ENCODE peak calls at places on chromosomes 6 and 20, in ten cellular contexts. One of them, this sample, is unnamed.

GRCh38 chr6:159004592-159004991 is 4.6 kb upstream of the RSPH3 start:
- DNase-seq in NB4: no peak
- DNase-seq in endothelial cell of umbilical vein: no peak
- DNase-seq in dorsolateral prefrontal cortex: no peak
- DNase-seq in fibroblast of lung: no peak
- DNase-seq in adrenal gland: no peak
- DNase-seq in cardiac muscle cell: no peak
- DNase-seq in upper lobe of left lung: no peak
- DNase-seq in Peyer's patch: no peak
- DNase-seq in choroid plexus epithelial cell: no peak
- DNase-seq in this sample: no peak

GRCh38 chr6:155968921-155969320 is 513.3 kb upstream of the NOX3 start:
- DNase-seq in NB4: no peak
- DNase-seq in endothelial cell of umbilical vein: no peak
- DNase-seq in dorsolateral prefrontal cortex: no peak
- DNase-seq in fibroblast of lung: no peak
- DNase-seq in adrenal gland: no peak
- DNase-seq in cardiac muscle cell: no peak
- DNase-seq in upper lobe of left lung: no peak
- DNase-seq in Peyer's patch: no peak
- DNase-seq in choroid plexus epithelial cell: no peak
- DNase-seq in this sample: no peak

GRCh38 chr6:34709386-34709785 is 12.8 kb upstream of the ILRUN start:
- DNase-seq in NB4: no peak
- DNase-seq in endothelial cell of umbilical vein: peak
- DNase-seq in dorsolateral prefrontal cortex: peak
- DNase-seq in fibroblast of lung: peak
- DNase-seq in adrenal gland: peak
- DNase-seq in cardiac muscle cell: peak
- DNase-seq in upper lobe of left lung: peak
- DNase-seq in Peyer's patch: no peak
- DNase-seq in choroid plexus epithelial cell: peak
- DNase-seq in this sample: peak

GRCh38 chr20:48782901-48783308 is 44.9 kb downstream of the PREX1 start:
- DNase-seq in NB4: no peak
- DNase-seq in endothelial cell of umbilical vein: no peak
- DNase-seq in dorsolateral prefrontal cortex: no peak
- DNase-seq in fibroblast of lung: no peak
- DNase-seq in adrenal gland: no peak
- DNase-seq in cardiac muscle cell: no peak
- DNase-seq in upper lobe of left lung: no peak
- DNase-seq in Peyer's patch: no peak
- DNase-seq in choroid plexus epithelial cell: no peak
- DNase-seq in this sample: no peak

GRCh38 chr20:50645253-50646068 is 45.9 kb downstream of the RIPOR3 start:
- DNase-seq in NB4: peak
- DNase-seq in endothelial cell of umbilical vein: peak
- DNase-seq in dorsolateral prefrontal cortex: no peak
- DNase-seq in fibroblast of lung: peak
- DNase-seq in adrenal gland: peak
- DNase-seq in cardiac muscle cell: peak
- DNase-seq in upper lobe of left lung: peak
- DNase-seq in Peyer's patch: peak
- DNase-seq in choroid plexus epithelial cell: peak
- DNase-seq in this sample: peak

GRCh38 chr6:36949636-36950035 is 4.9 kb upstream of the PI16 start:
- DNase-seq in NB4: no peak
- DNase-seq in endothelial cell of umbilical vein: peak
- DNase-seq in dorsolateral prefrontal cortex: no peak
- DNase-seq in fibroblast of lung: peak
- DNase-seq in adrenal gland: no peak
- DNase-seq in cardiac muscle cell: no peak
- DNase-seq in upper lobe of left lung: no peak
- DNase-seq in Peyer's patch: no peak
- DNase-seq in choroid plexus epithelial cell: peak
- DNase-seq in this sample: no peak

GRCh38 chr20:51623255-51623654 is 80.7 kb upstream of the NFATC2 start:
- DNase-seq in NB4: no peak
- DNase-seq in endothelial cell of umbilical vein: no peak
- DNase-seq in dorsolateral prefrontal cortex: no peak
- DNase-seq in fibroblast of lung: no peak
- DNase-seq in adrenal gland: no peak
- DNase-seq in cardiac muscle cell: no peak
- DNase-seq in upper lobe of left lung: no peak
- DNase-seq in Peyer's patch: no peak
- DNase-seq in choroid plexus epithelial cell: no peak
- DNase-seq in this sample: no peak

GRCh38 chr20:555933-556332 is 12.3 kb upstream of the CSNK2A1 start:
- DNase-seq in NB4: no peak
- DNase-seq in endothelial cell of umbilical vein: no peak
- DNase-seq in dorsolateral prefrontal cortex: no peak
- DNase-seq in fibroblast of lung: peak
- DNase-seq in adrenal gland: peak
- DNase-seq in cardiac muscle cell: peak
- DNase-seq in upper lobe of left lung: no peak
- DNase-seq in Peyer's patch: no peak
- DNase-seq in choroid plexus epithelial cell: peak
- DNase-seq in this sample: no peak

GRCh38 chr6:121612916-121613315 is 177.5 kb downstream of the GJA1 start:
- DNase-seq in NB4: no peak
- DNase-seq in endothelial cell of umbilical vein: no peak
- DNase-seq in dorsolateral prefrontal cortex: no peak
- DNase-seq in fibroblast of lung: no peak
- DNase-seq in adrenal gland: no peak
- DNase-seq in cardiac muscle cell: no peak
- DNase-seq in upper lobe of left lung: no peak
- DNase-seq in Peyer's patch: no peak
- DNase-seq in choroid plexus epithelial cell: peak
- DNase-seq in this sample: peak

GRCh38 chr6:42426191-42426590 is 25.5 kb downstream of the TRERF1 start:
- DNase-seq in NB4: no peak
- DNase-seq in endothelial cell of umbilical vein: no peak
- DNase-seq in dorsolateral prefrontal cortex: no peak
- DNase-seq in fibroblast of lung: no peak
- DNase-seq in adrenal gland: no peak
- DNase-seq in cardiac muscle cell: no peak
- DNase-seq in upper lobe of left lung: no peak
- DNase-seq in Peyer's patch: no peak
- DNase-seq in choroid plexus epithelial cell: no peak
- DNase-seq in this sample: no peak

GRCh38 chr6:44312901-44313788 is at the start of gene AARS2:
- DNase-seq in NB4: peak
- DNase-seq in endothelial cell of umbilical vein: peak
- DNase-seq in dorsolateral prefrontal cortex: peak
- DNase-seq in fibroblast of lung: peak
- DNase-seq in adrenal gland: peak
- DNase-seq in cardiac muscle cell: peak
- DNase-seq in upper lobe of left lung: peak
- DNase-seq in Peyer's patch: peak
- DNase-seq in choroid plexus epithelial cell: peak
- DNase-seq in this sample: peak

DNA sequence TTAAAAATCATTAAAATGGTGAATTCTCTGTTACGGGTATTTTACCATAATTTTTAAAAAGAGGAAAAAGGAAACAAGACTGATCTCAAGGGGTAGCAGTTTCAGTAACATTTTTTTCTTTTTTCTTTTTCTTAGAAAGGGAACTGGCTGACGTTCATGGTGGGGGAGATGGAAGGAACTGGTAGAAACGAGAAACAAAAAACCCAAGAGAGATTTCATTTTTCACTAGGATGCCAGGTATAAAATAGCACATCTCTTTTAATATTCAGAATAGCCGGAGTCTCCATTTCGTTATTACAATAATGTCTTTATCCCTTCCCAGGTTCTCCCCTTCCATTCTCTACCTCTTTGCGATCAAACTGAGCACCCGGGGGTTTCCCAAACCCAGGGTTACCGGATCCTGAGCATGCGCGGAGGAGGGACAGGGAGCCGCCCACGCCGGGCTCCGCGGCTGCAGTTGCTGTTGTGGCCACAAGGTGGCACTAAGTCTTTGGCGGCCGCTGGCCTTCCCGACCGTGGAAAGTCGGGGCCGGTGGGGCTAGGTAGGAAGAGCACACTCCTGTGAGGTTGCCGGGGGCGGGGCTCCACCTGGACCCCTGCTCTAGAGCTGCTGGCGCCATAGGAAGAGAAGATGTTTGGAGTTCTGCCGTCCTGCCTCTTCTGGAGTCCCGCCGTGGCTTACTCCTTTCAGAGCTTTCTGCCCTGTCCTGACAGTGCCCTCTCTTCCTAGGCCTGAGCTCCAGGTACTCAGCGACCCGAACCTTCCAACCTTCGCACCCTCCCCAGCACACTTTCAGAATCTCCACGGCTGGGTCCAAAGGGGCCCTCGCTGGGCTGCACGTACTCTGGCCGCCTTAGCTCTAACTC is 146.8 kb downstream of the SH3BGRL2 start:
- DNase-seq in NB4: peak
- DNase-seq in endothelial cell of umbilical vein: peak
- DNase-seq in dorsolateral prefrontal cortex: peak
- DNase-seq in fibroblast of lung: peak
- DNase-seq in adrenal gland: peak
- DNase-seq in cardiac muscle cell: peak
- DNase-seq in upper lobe of left lung: peak
- DNase-seq in Peyer's patch: peak
- DNase-seq in choroid plexus epithelial cell: peak
- DNase-seq in this sample: peak
- H3K4me3 ChIP-seq in NB4: peak
- H3K4me3 ChIP-seq in endothelial cell of umbilical vein: peak
- H3K4me3 ChIP-seq in dorsolateral prefrontal cortex: peak
- H3K4me3 ChIP-seq in fibroblast of lung: peak
- H3K4me3 ChIP-seq in adrenal gland: peak
- H3K4me3 ChIP-seq in cardiac muscle cell: no peak
- H3K4me3 ChIP-seq in upper lobe of left lung: no peak
- H3K4me3 ChIP-seq in Peyer's patch: peak
- H3K4me3 ChIP-seq in choroid plexus epithelial cell: peak
- H3K4me3 ChIP-seq in this sample: peak

DNA sequence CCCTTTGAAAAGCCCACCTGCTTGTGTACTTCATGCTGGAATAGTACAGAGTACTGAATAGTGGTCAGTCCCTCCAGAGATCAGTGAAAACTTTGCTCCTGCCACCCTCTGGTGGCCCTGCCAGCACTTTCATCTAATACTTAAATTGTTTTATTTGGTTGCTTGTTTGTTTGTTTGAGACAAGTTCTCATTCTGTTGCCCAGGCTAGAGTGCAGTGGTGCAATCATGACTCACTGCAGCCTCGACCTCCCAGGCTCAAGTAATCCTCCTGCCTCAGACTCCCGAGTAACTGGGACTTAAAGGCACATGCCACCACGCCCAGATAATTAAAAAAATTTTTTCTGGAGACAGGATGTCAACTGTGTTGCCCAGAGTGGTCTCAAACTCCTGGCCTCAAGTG is 9.1 kb downstream of the FAM83D start:
- DNase-seq in NB4: peak
- DNase-seq in endothelial cell of umbilical vein: peak
- DNase-seq in dorsolateral prefrontal cortex: no peak
- DNase-seq in fibroblast of lung: no peak
- DNase-seq in adrenal gland: no peak
- DNase-seq in cardiac muscle cell: no peak
- DNase-seq in upper lobe of left lung: no peak
- DNase-seq in Peyer's patch: no peak
- DNase-seq in choroid plexus epithelial cell: peak
- DNase-seq in this sample: peak
- TF ChIP-seq CTCF in NB4: no peak
- TF ChIP-seq CTCF in endothelial cell of umbilical vein: peak
- TF ChIP-seq CTCF in dorsolateral prefrontal cortex: no peak
- TF ChIP-seq CTCF in fibroblast of lung: peak
- TF ChIP-seq CTCF in adrenal gland: no peak
- TF ChIP-seq CTCF in cardiac muscle cell: peak
- TF ChIP-seq CTCF in upper lobe of left lung: no peak
- TF ChIP-seq CTCF in Peyer's patch: no peak
- TF ChIP-seq CTCF in choroid plexus epithelial cell: peak
- TF ChIP-seq CTCF in this sample: peak

DNA sequence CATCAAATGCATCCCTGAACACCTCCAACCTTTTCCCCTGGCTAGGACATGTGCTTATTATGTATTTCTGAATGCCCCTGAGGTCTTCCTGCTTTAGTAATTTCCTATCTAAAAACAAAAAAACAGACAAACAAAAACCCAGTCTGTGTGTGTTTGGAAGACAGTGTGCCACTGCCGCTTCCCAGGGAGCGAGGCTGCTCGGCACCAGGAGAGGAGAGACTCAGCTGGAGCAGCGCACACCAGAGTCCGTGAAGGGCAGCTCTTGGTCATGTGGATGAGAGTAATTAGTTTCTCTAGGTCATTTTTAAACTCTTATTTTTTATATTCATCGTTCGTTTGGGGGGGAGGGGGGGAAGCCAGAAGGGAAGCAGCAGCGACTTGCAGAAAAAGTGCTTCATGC is 10.0 kb upstream of the ANKRD60 start:
- DNase-seq in NB4: no peak
- DNase-seq in endothelial cell of umbilical vein: no peak
- DNase-seq in dorsolateral prefrontal cortex: no peak
- DNase-seq in fibroblast of lung: no peak
- DNase-seq in adrenal gland: no peak
- DNase-seq in cardiac muscle cell: no peak
- DNase-seq in upper lobe of left lung: no peak
- DNase-seq in Peyer's patch: no peak
- DNase-seq in choroid plexus epithelial cell: peak
- DNase-seq in this sample: no peak
- H3K4me3 ChIP-seq in NB4: no peak
- H3K4me3 ChIP-seq in endothelial cell of umbilical vein: no peak
- H3K4me3 ChIP-seq in dorsolateral prefrontal cortex: no peak
- H3K4me3 ChIP-seq in fibroblast of lung: no peak
- H3K4me3 ChIP-seq in adrenal gland: peak
- H3K4me3 ChIP-seq in cardiac muscle cell: no peak
- H3K4me3 ChIP-seq in upper lobe of left lung: no peak
- H3K4me3 ChIP-seq in Peyer's patch: no peak
- H3K4me3 ChIP-seq in choroid plexus epithelial cell: peak
- H3K4me3 ChIP-seq in this sample: no peak

GRCh38 chr20:62069741-62070216 is 4.1 kb upstream of the TAF4 start:
- DNase-seq in NB4: peak
- DNase-seq in endothelial cell of umbilical vein: no peak
- DNase-seq in dorsolateral prefrontal cortex: peak
- DNase-seq in fibroblast of lung: peak
- DNase-seq in adrenal gland: peak
- DNase-seq in cardiac muscle cell: no peak
- DNase-seq in upper lobe of left lung: no peak
- DNase-seq in Peyer's patch: peak
- DNase-seq in choroid plexus epithelial cell: peak
- DNase-seq in this sample: peak

GRCh38 chr20:62066339-62066982 is 780 bp upstream of the TAF4 start:
- DNase-seq in NB4: peak
- DNase-seq in endothelial cell of umbilical vein: peak
- DNase-seq in dorsolateral prefrontal cortex: peak
- DNase-seq in fibroblast of lung: peak
- DNase-seq in adrenal gland: peak
- DNase-seq in cardiac muscle cell: peak
- DNase-seq in upper lobe of left lung: peak
- DNase-seq in Peyer's patch: peak
- DNase-seq in choroid plexus epithelial cell: peak
- DNase-seq in this sample: peak

GRCh38 chr20:62067547-62068260 is 2.0 kb upstream of the TAF4 start:
- DNase-seq in NB4: no peak
- DNase-seq in endothelial cell of umbilical vein: no peak
- DNase-seq in dorsolateral prefrontal cortex: peak
- DNase-seq in fibroblast of lung: no peak
- DNase-seq in adrenal gland: no peak
- DNase-seq in cardiac muscle cell: peak
- DNase-seq in upper lobe of left lung: no peak
- DNase-seq in Peyer's patch: no peak
- DNase-seq in choroid plexus epithelial cell: no peak
- DNase-seq in this sample: no peak

GRCh38 chr20:62066983-62067433 is 1.3 kb upstream of the TAF4 start:
- DNase-seq in NB4: no peak
- DNase-seq in endothelial cell of umbilical vein: no peak
- DNase-seq in dorsolateral prefrontal cortex: peak
- DNase-seq in fibroblast of lung: no peak
- DNase-seq in adrenal gland: no peak
- DNase-seq in cardiac muscle cell: peak
- DNase-seq in upper lobe of left lung: peak
- DNase-seq in Peyer's patch: peak
- DNase-seq in choroid plexus epithelial cell: no peak
- DNase-seq in this sample: no peak

GRCh38 chr20:62068997-62069396 is 3.3 kb upstream of the TAF4 start:
- DNase-seq in NB4: no peak
- DNase-seq in endothelial cell of umbilical vein: no peak
- DNase-seq in dorsolateral prefrontal cortex: peak
- DNase-seq in fibroblast of lung: no peak
- DNase-seq in adrenal gland: no peak
- DNase-seq in cardiac muscle cell: no peak
- DNase-seq in upper lobe of left lung: no peak
- DNase-seq in Peyer's patch: no peak
- DNase-seq in choroid plexus epithelial cell: no peak
- DNase-seq in this sample: no peak
- TF ChIP-seq CTCF in NB4: no peak
- TF ChIP-seq CTCF in endothelial cell of umbilical vein: no peak
- TF ChIP-seq CTCF in dorsolateral prefrontal cortex: no peak
- TF ChIP-seq CTCF in fibroblast of lung: no peak
- TF ChIP-seq CTCF in adrenal gland: no peak
- TF ChIP-seq CTCF in cardiac muscle cell: no peak
- TF ChIP-seq CTCF in upper lobe of left lung: no peak
- TF ChIP-seq CTCF in Peyer's patch: no peak
- TF ChIP-seq CTCF in choroid plexus epithelial cell: no peak
- TF ChIP-seq CTCF in this sample: no peak

This sample was measured in fibroblast of villous mesenchyme.